ENCODE peak calls at places on chromosomes 4 and X, in five cellular contexts. One of them, this sample, is unnamed.

GRCh38 chrX:51332188-51332942 is at the start of gene NUDT10:
- DNase-seq in NCI-H1930: peak; percentile 71
- DNase-seq in NCI-H1417 treated with DMSO at 0.1 percent for 48 hours: peak; percentile 37
- DNase-seq in T-helper 17 cell: no peak
- DNase-seq in effector memory CD8-positive, alpha-beta T cell: no peak
- DNase-seq in this sample: no peak

GRCh38 chr4:121018543-121018942 is 53.8 kb downstream of the NDNF start:
- DNase-seq in T-helper 17 cell: no peak
- DNase-seq in effector memory CD8-positive, alpha-beta T cell: no peak
- DNase-seq in NCI-H1417 treated with DMSO at 0.1 percent for 48 hours: no peak
- DNase-seq in NCI-H1930: no peak
- DNase-seq in this sample: no peak

GRCh38 chr4:184463158-184463557 is 11.2 kb downstream of the IRF2 start:
- DNase-seq in NCI-H1417 treated with DMSO at 0.1 percent for 48 hours: no peak
- DNase-seq in effector memory CD8-positive, alpha-beta T cell: no peak
- DNase-seq in T-helper 17 cell: no peak
- DNase-seq in NCI-H1930: no peak
- DNase-seq in this sample: no peak

GRCh38 chr4:74536557-74536956 is 91.6 kb downstream of the AREG start:
- DNase-seq in T-helper 17 cell: no peak
- DNase-seq in effector memory CD8-positive, alpha-beta T cell: no peak
- DNase-seq in NCI-H1930: no peak
- DNase-seq in NCI-H1417 treated with DMSO at 0.1 percent for 48 hours: no peak
- DNase-seq in this sample: no peak

GRCh38 chr4:162782778-162783507 is 383.7 kb downstream of the NAF1 start:
- DNase-seq in NCI-H1930: no peak
- DNase-seq in effector memory CD8-positive, alpha-beta T cell: no peak
- DNase-seq in T-helper 17 cell: no peak
- DNase-seq in NCI-H1417 treated with DMSO at 0.1 percent for 48 hours: no peak
- DNase-seq in this sample: no peak

GRCh38 chr4:113452868-113453620 is 308.5 kb downstream of the CAMK2D start:
- DNase-seq in NCI-H1417 treated with DMSO at 0.1 percent for 48 hours: no peak
- DNase-seq in effector memory CD8-positive, alpha-beta T cell: no peak
- DNase-seq in NCI-H1930: no peak
- DNase-seq in T-helper 17 cell: no peak
- DNase-seq in this sample: no peak

GRCh38 chrX:46140272-46140671 is 404.9 kb downstream of the ZNF674 start:
- DNase-seq in T-helper 17 cell: no peak
- DNase-seq in NCI-H1417 treated with DMSO at 0.1 percent for 48 hours: no peak
- DNase-seq in effector memory CD8-positive, alpha-beta T cell: no peak
- DNase-seq in NCI-H1930: no peak
- DNase-seq in this sample: no peak

GRCh38 chrX:40304115-40304514 is 206.4 kb upstream of the BCOR start:
- DNase-seq in T-helper 17 cell: no peak
- DNase-seq in effector memory CD8-positive, alpha-beta T cell: no peak
- DNase-seq in NCI-H1930: no peak
- DNase-seq in NCI-H1417 treated with DMSO at 0.1 percent for 48 hours: no peak
- DNase-seq in this sample: no peak

GRCh38 chrX:2692221-2693122 is 1.4 kb downstream of the CD99 start:
- DNase-seq in T-helper 17 cell: no peak
- DNase-seq in NCI-H1930: no peak
- DNase-seq in NCI-H1417 treated with DMSO at 0.1 percent for 48 hours: no peak
- DNase-seq in effector memory CD8-positive, alpha-beta T cell: no peak
- DNase-seq in this sample: no peak

GRCh38 chr4:71558248-71558647 is 219.4 kb downstream of the SLC4A4 start:
- DNase-seq in effector memory CD8-positive, alpha-beta T cell: no peak
- DNase-seq in T-helper 17 cell: no peak
- DNase-seq in NCI-H1417 treated with DMSO at 0.1 percent for 48 hours: no peak
- DNase-seq in NCI-H1930: no peak
- DNase-seq in this sample: no peak

GRCh38 chr4:8341691-8342090 is 72.1 kb downstream of the HTRA3 start:
- DNase-seq in T-helper 17 cell: no peak
- DNase-seq in NCI-H1417 treated with DMSO at 0.1 percent for 48 hours: no peak
- DNase-seq in effector memory CD8-positive, alpha-beta T cell: no peak
- DNase-seq in NCI-H1930: no peak
- DNase-seq in this sample: no peak

GRCh38 chr4:87616268-87616667 is 7.9 kb downstream of the DSPP start:
- DNase-seq in NCI-H1417 treated with DMSO at 0.1 percent for 48 hours: no peak
- DNase-seq in NCI-H1930: no peak
- DNase-seq in T-helper 17 cell: no peak
- DNase-seq in effector memory CD8-positive, alpha-beta T cell: no peak
- DNase-seq in this sample: no peak

GRCh38 chr4:124712417-124713212 is at the start of gene ANKRD50:
- DNase-seq in NCI-H1930: peak; percentile 82
- DNase-seq in effector memory CD8-positive, alpha-beta T cell: peak; percentile 44
- DNase-seq in T-helper 17 cell: peak; percentile 20
- DNase-seq in NCI-H1417 treated with DMSO at 0.1 percent for 48 hours: peak; percentile 73
- DNase-seq in this sample: peak; percentile 62

GRCh38 chr4:78774395-78774794 is 1.8 kb upstream of the BMP2K start:
- DNase-seq in NCI-H1417 treated with DMSO at 0.1 percent for 48 hours: no peak
- DNase-seq in NCI-H1930: no peak
- DNase-seq in effector memory CD8-positive, alpha-beta T cell: no peak
- DNase-seq in T-helper 17 cell: no peak
- DNase-seq in this sample: no peak

GRCh38 chrX:153562546-153562945 is 36.4 kb downstream of the CCNQ start:
- DNase-seq in NCI-H1930: no peak
- DNase-seq in T-helper 17 cell: no peak
- DNase-seq in effector memory CD8-positive, alpha-beta T cell: no peak
- DNase-seq in NCI-H1417 treated with DMSO at 0.1 percent for 48 hours: no peak
- DNase-seq in this sample: no peak

GRCh38 chrX:131739823-131740222 is 195.9 kb downstream of the OR13H1 start:
- DNase-seq in T-helper 17 cell: no peak
- DNase-seq in effector memory CD8-positive, alpha-beta T cell: no peak
- DNase-seq in NCI-H1930: no peak
- DNase-seq in NCI-H1417 treated with DMSO at 0.1 percent for 48 hours: no peak
- DNase-seq in this sample: no peak

GRCh38 chr4:125104616-125105015 is 210.1 kb upstream of the FAT4 start:
- DNase-seq in NCI-H1930: no peak
- DNase-seq in NCI-H1417 treated with DMSO at 0.1 percent for 48 hours: no peak
- DNase-seq in effector memory CD8-positive, alpha-beta T cell: no peak
- DNase-seq in T-helper 17 cell: no peak
- DNase-seq in this sample: no peak

GRCh38 chr4:94570558-94570957 is 118.8 kb downstream of the PDLIM5 start:
- DNase-seq in effector memory CD8-positive, alpha-beta T cell: no peak
- DNase-seq in T-helper 17 cell: no peak
- DNase-seq in NCI-H1930: no peak
- DNase-seq in NCI-H1417 treated with DMSO at 0.1 percent for 48 hours: no peak
- DNase-seq in this sample: no peak

GRCh38 chr4:21827575-21827974 is 121.0 kb downstream of the KCNIP4 start:
- DNase-seq in effector memory CD8-positive, alpha-beta T cell: no peak
- DNase-seq in NCI-H1417 treated with DMSO at 0.1 percent for 48 hours: no peak
- DNase-seq in NCI-H1930: no peak
- DNase-seq in T-helper 17 cell: no peak
- DNase-seq in this sample: no peak

GRCh38 chrX:106300656-106301055 is 132.6 kb downstream of the PWWP3B start:
- DNase-seq in effector memory CD8-positive, alpha-beta T cell: no peak
- DNase-seq in NCI-H1930: no peak
- DNase-seq in NCI-H1417 treated with DMSO at 0.1 percent for 48 hours: no peak
- DNase-seq in T-helper 17 cell: no peak
- DNase-seq in this sample: no peak

GRCh38 chrX:45757272-45757671 is 556.6 kb upstream of the DIPK2B start:
- DNase-seq in NCI-H1930: no peak
- DNase-seq in T-helper 17 cell: no peak
- DNase-seq in effector memory CD8-positive, alpha-beta T cell: no peak
- DNase-seq in NCI-H1417 treated with DMSO at 0.1 percent for 48 hours: no peak
- DNase-seq in this sample: no peak

GRCh38 chr4:111630705-111631104 is 514.5 kb upstream of the FAM241A start:
- DNase-seq in T-helper 17 cell: no peak
- DNase-seq in effector memory CD8-positive, alpha-beta T cell: no peak
- DNase-seq in NCI-H1417 treated with DMSO at 0.1 percent for 48 hours: no peak
- DNase-seq in NCI-H1930: peak; percentile 21
- DNase-seq in this sample: no peak

GRCh38 chrX:90040807-90041206 is 119.1 kb downstream of the TGIF2LX start:
- DNase-seq in effector memory CD8-positive, alpha-beta T cell: no peak
- DNase-seq in NCI-H1417 treated with DMSO at 0.1 percent for 48 hours: no peak
- DNase-seq in T-helper 17 cell: no peak
- DNase-seq in NCI-H1930: no peak
- DNase-seq in this sample: no peak

GRCh38 chrX:21839334-21840198 is at the start of gene MBTPS2:
- DNase-seq in effector memory CD8-positive, alpha-beta T cell: peak; percentile 68
- DNase-seq in NCI-H1417 treated with DMSO at 0.1 percent for 48 hours: peak; percentile 45
- DNase-seq in NCI-H1930: peak; percentile 69
- DNase-seq in T-helper 17 cell: peak; percentile 66
- DNase-seq in this sample: peak; percentile 73

GRCh38 chr4:53586121-53586816 is 5.0 kb downstream of the LNX1 start:
- DNase-seq in T-helper 17 cell: no peak
- DNase-seq in NCI-H1930: no peak
- DNase-seq in NCI-H1417 treated with DMSO at 0.1 percent for 48 hours: no peak
- DNase-seq in effector memory CD8-positive, alpha-beta T cell: no peak
- DNase-seq in this sample: no peak

GRCh38 chr4:15479913-15480185 is 10.2 kb downstream of the CC2D2A start:
- DNase-seq in NCI-H1930: no peak
- DNase-seq in T-helper 17 cell: no peak
- DNase-seq in NCI-H1417 treated with DMSO at 0.1 percent for 48 hours: no peak
- DNase-seq in effector memory CD8-positive, alpha-beta T cell: no peak
- DNase-seq in this sample: no peak

GRCh38 chrX:23911436-23911835 is 3.6 kb downstream of the CXorf58 start:
- DNase-seq in effector memory CD8-positive, alpha-beta T cell: no peak
- DNase-seq in NCI-H1417 treated with DMSO at 0.1 percent for 48 hours: no peak
- DNase-seq in NCI-H1930: no peak
- DNase-seq in T-helper 17 cell: no peak
- DNase-seq in this sample: no peak

GRCh38 chrX:74343970-74344622 is 40.1 kb downstream of the ZCCHC13 start:
- DNase-seq in NCI-H1417 treated with DMSO at 0.1 percent for 48 hours: peak; percentile 74
- DNase-seq in T-helper 17 cell: peak; percentile 9
- DNase-seq in NCI-H1930: no peak
- DNase-seq in effector memory CD8-positive, alpha-beta T cell: peak; percentile 27
- DNase-seq in this sample: peak; percentile 6

GRCh38 chrX:31580726-31581125 is 508.9 kb upstream of the FTHL17 start:
- DNase-seq in T-helper 17 cell: no peak
- DNase-seq in NCI-H1930: no peak
- DNase-seq in NCI-H1417 treated with DMSO at 0.1 percent for 48 hours: no peak
- DNase-seq in effector memory CD8-positive, alpha-beta T cell: no peak
- DNase-seq in this sample: no peak

GRCh38 chr4:148094149-148094548 is 348.1 kb downstream of the NR3C2 start:
- DNase-seq in NCI-H1417 treated with DMSO at 0.1 percent for 48 hours: no peak
- DNase-seq in NCI-H1930: no peak
- DNase-seq in T-helper 17 cell: no peak
- DNase-seq in effector memory CD8-positive, alpha-beta T cell: no peak
- DNase-seq in this sample: no peak

GRCh38 chr4:157741642-157742041 is 431.2 kb downstream of the GASK1B start:
- DNase-seq in NCI-H1930: no peak
- DNase-seq in T-helper 17 cell: no peak
- DNase-seq in effector memory CD8-positive, alpha-beta T cell: no peak
- DNase-seq in NCI-H1417 treated with DMSO at 0.1 percent for 48 hours: no peak
- DNase-seq in this sample: no peak

GRCh38 chr4:103158760-103159159 is 39.4 kb downstream of the CENPE start:
- DNase-seq in NCI-H1930: no peak
- DNase-seq in effector memory CD8-positive, alpha-beta T cell: no peak
- DNase-seq in NCI-H1417 treated with DMSO at 0.1 percent for 48 hours: no peak
- DNase-seq in T-helper 17 cell: no peak
- DNase-seq in this sample: no peak

GRCh38 chr4:186627226-186627865 is 72.0 kb upstream of the MTNR1A start:
- DNase-seq in NCI-H1930: no peak
- DNase-seq in NCI-H1417 treated with DMSO at 0.1 percent for 48 hours: no peak
- DNase-seq in effector memory CD8-positive, alpha-beta T cell: no peak
- DNase-seq in T-helper 17 cell: no peak
- DNase-seq in this sample: no peak

GRCh38 chrX:153687121-153688039 is at the start of gene SLC6A8:
- DNase-seq in NCI-H1417 treated with DMSO at 0.1 percent for 48 hours: no peak
- DNase-seq in effector memory CD8-positive, alpha-beta T cell: no peak
- DNase-seq in T-helper 17 cell: no peak
- DNase-seq in NCI-H1930: peak; percentile 37
- DNase-seq in this sample: no peak

GRCh38 chrX:2500681-2501151 is at the start of the genes DHRSX and ZBED1:
- DNase-seq in effector memory CD8-positive, alpha-beta T cell: peak; percentile 19
- DNase-seq in NCI-H1930: no peak
- DNase-seq in NCI-H1417 treated with DMSO at 0.1 percent for 48 hours: no peak
- DNase-seq in T-helper 17 cell: peak; percentile 22
- DNase-seq in this sample: peak; percentile 23